ENCODE peak calls at places on chromosomes 5 and 9, in five cellular contexts. W is uterus, V is MM.1S, G is gastrocnemius medialis, T is tibial nerve. B is an unnamed sample. For H3K4me1 and H3K9me3, the result is how much of the 10 kb centered on the place peaks cover.

GRCh38 chr9:13485068-13485596 is 205.6 kb upstream of the MPDZ start:
- DNase-seq in W (peak), V (no peak), G (peak), T (peak), B (no peak)

GRCh38 chr9:109652971-109653370 is 127.0 kb upstream of the PALM2AKAP2 start:
- DNase-seq in W (no peak), V (no peak), G (no peak), T (no peak), B (no peak)

GRCh38 chr5:148524721-148525120 is 129.6 kb downstream of the HTR4 start:
- DNase-seq in W (no peak), V (no peak), G (no peak), T (no peak), B (no peak)

GRCh38 chr5:172729588-172729987 is 41.4 kb downstream of the DUSP1 start:
- DNase-seq in W (no peak), V (no peak), G (no peak), T (no peak), B (no peak)

GRCh38 chr5:127519527-127519926 is 2.1 kb downstream of the PRRC1 start:
- DNase-seq in W (no peak), V (no peak), G (no peak), T (no peak), B (no peak)

GRCh38 chr9:121743441-121744001 is 92.1 kb downstream of the DAB2IP start:
- DNase-seq in W (peak), V (no peak), G (peak), T (peak), B (peak)

GRCh38 chr5:132377738-132378137 is 8.2 kb downstream of the SLC22A5 start:
- DNase-seq in W (no peak), V (no peak), G (no peak), T (no peak), B (no peak)

GRCh38 chr5:93226202-93226735 is 354.8 kb downstream of the NR2F1-AS1 start:
- DNase-seq in W (no peak), V (no peak), G (no peak), T (no peak), B (no peak)

GRCh38 chr5:171415115-171415730 is 4.2 kb upstream of the FGF18 start:
- DNase-seq in W (no peak), V (no peak), G (no peak), T (no peak), B (no peak)

GRCh38 chr5:54484219-54484894 is 28.9 kb downstream of the HSPB3 start:
- DNase-seq in W (no peak), V (no peak), G (peak), T (no peak), B (no peak)

GRCh38 chr5:148924817-148925216 is 98.4 kb downstream of the ADRB2 start:
- DNase-seq in W (no peak), V (no peak), G (no peak), T (peak), B (no peak)

GRCh38 chr5:168218746-168219145 is 72.7 kb upstream of the WWC1 start:
- DNase-seq in W (no peak), V (no peak), G (no peak), T (no peak), B (no peak)

GRCh38 chr5:91007780-91008402 is 375.2 kb downstream of the ARRDC3 start:
- DNase-seq in W (no peak), V (no peak), G (no peak), T (no peak), B (no peak)

GRCh38 chr9:132849168-132849831 is 28.8 kb downstream of the AK8 start:
- DNase-seq in W (no peak), V (peak), G (no peak), T (no peak), B (no peak)

GRCh38 chr5:84274585-84275468 is 109.9 kb downstream of the EDIL3 start:
- DNase-seq in W (no peak), V (peak), G (no peak), T (peak), B (peak)

GRCh38 chr5:122978644-122979297 is 57.8 kb downstream of the PPIC start:
- DNase-seq in W (no peak), V (no peak), G (no peak), T (no peak), B (no peak)

GRCh38 chr5:89534331-89534730 is 651.3 kb upstream of the MEF2C start:
- DNase-seq in W (no peak), V (no peak), G (no peak), T (no peak), B (no peak)

GRCh38 chr9:130058154-130058553 is 4.4 kb downstream of the GPR107 start:
- DNase-seq in W (no peak), V (peak), G (no peak), T (no peak), B (no peak)

GRCh38 chr9:87199819-87200218 is 252.5 kb upstream of the GAS1 start:
- DNase-seq in W (no peak), V (no peak), G (no peak), T (no peak), B (no peak)

GRCh38 chr5:41748631-41749030 is 121.6 kb downstream of the OXCT1 start:
- DNase-seq in W (no peak), V (no peak), G (no peak), T (no peak), B (no peak)

GRCh38 chr9:71796368-71796767 is 28.1 kb upstream of the CEMIP2 start:
- DNase-seq in W (no peak), V (no peak), G (no peak), T (no peak), B (no peak)

GRCh38 chr5:123549256-123549904 is 37.4 kb downstream of the CSNK1G3 start:
- DNase-seq in W (no peak), V (peak), G (no peak), T (no peak), B (no peak)

GRCh38 chr5:138936225-138936967 is 61.3 kb upstream of the LRRTM2 start:
- DNase-seq in W (no peak), V (no peak), G (no peak), T (no peak), B (no peak)

GRCh38 chr5:10631597-10631996 is 67.7 kb downstream of the ANKRD33B start:
- DNase-seq in W (no peak), V (no peak), G (no peak), T (no peak), B (no peak)

GRCh38 chr9:134940236-134941208 is 22.8 kb upstream of the FCN1 start:
- DNase-seq in W (no peak), V (no peak), G (no peak), T (no peak), B (no peak)

GRCh38 chr9:113541019-113541900 is 77.7 kb downstream of the RGS3 start:
- DNase-seq in W (no peak), V (no peak), G (no peak), T (no peak), B (peak)

GRCh38 chr9:16519001-16519400 is 351.5 kb downstream of the BNC2 start:
- DNase-seq in W (no peak), V (no peak), G (no peak), T (no peak), B (no peak)
- H3K4me1 ChIP-seq in W (under half), V (under half), G (under half), T (under half), B (under half)

DNA sequence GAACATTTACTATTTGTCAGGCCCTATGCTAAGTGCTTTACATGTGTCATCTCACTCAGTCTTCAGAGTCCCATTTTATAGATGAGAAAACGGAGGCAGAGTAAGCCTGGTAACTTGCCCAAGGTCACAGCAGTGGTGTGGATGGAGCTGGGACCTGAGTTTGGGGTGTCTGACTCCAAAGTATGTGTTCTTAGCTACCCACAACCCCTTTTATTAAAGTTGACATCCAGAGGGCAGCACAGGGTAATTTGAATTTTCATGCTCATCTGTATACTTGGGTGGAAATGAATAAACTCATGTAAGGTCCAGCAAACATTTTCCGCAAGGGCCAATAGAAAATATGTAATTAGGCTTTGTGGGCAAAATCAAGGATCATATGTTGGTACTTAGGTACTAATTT is 93.4 kb upstream of the SLC25A48 start:
- DNase-seq in W (no peak), V (no peak), G (no peak), T (no peak), B (no peak)
- TF ChIP-seq CTCF in W (no peak), V (peak), G (no peak), T (no peak), B (no peak)

DNA sequence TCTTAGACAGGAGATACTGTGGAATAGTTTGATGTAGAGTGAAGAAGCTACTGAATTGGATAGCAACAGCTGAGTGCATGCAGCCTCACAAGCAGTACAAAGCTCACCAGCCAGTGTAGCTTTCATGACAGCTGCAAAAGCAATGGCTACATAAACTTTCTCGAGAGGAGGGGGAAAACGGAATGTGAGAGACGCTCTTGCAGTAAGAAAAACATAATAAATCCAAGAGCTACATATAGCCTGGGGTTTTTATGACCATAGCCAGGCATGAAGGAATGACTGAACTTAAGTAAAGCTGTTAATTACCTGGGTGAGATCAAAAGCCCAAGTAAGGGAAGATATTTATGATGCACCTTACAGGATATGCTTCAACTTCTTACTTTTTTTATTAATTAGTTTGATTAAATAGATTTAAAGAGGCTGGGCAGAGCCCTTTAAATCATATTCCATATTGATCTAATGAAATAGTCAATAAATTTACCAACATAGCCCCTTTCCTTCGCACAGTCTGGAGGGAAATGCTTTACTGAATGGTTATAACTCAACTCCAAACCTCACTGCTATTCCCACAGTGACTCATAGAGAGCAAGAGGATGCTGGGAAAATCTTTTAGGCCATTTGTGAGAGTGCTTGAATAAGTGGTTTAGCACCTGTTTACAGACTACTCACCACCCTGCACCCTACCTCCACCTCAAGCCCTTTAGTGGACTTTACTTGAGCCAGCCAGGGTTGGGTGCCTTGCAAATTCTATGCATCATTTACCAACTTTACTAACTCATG is 407.2 kb upstream of the CLINT1 start:
- DNase-seq in W (no peak), V (no peak), G (no peak), T (no peak), B (no peak)
- H3K9me3 ChIP-seq in W (under half), V (under half), G (under half), T (under half), B (under half)

GRCh38 chr9:694499-695154 is 146.9 kb upstream of the DMRT1 start:
- DNase-seq in W (peak), V (no peak), G (peak), T (no peak), B (no peak)
- H3K4me1 ChIP-seq in W (under half), V (under half), G (half or more), T (half or more), B (under half)

DNA sequence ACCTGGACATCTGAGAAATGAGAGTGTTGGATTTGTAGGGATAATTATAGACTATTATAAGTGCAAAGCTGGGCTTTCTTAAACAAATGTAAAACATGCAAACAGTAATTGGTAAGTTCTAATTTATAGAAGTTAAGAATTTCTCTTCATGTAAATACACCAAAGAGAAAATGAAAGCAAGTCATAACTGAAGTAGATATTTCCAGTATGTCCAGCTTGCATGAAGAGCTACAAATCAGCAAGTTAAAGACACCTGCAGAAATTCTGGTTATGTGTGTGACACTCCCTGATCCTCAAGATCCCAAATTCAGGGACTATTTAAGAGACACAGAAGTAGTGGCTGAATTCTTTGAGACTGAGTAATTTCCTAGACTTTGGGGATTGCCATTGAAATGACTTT is 308.9 kb downstream of the TLE4 start:
- DNase-seq in W (no peak), V (peak), G (no peak), T (no peak), B (no peak)
- TF ChIP-seq CTCF in W (no peak), V (no peak), G (no peak), T (no peak), B (no peak)

GRCh38 chr5:141319699-141320098 is 885 bp downstream of the TAF7 start:
- DNase-seq in W (no peak), V (no peak), G (no peak), T (no peak), B (no peak)
- H3K9me3 ChIP-seq in W (under half), V (under half), G (under half), T (under half), B (under half)

GRCh38 chr5:72030237-72030636 is 77.0 kb upstream of the MAP1B start:
- DNase-seq in W (no peak), V (no peak), G (no peak), T (no peak), B (no peak)

GRCh38 chr5:72035831-72036230 is 71.4 kb upstream of the MAP1B start:
- DNase-seq in W (no peak), V (no peak), G (no peak), T (no peak), B (no peak)

GRCh38 chr5:72036951-72037350 is 70.3 kb upstream of the MAP1B start:
- DNase-seq in W (no peak), V (no peak), G (no peak), T (no peak), B (no peak)

GRCh38 chr5:72034710-72035109 is 72.6 kb upstream of the MAP1B start:
- DNase-seq in W (no peak), V (no peak), G (no peak), T (no peak), B (no peak)

DNA sequence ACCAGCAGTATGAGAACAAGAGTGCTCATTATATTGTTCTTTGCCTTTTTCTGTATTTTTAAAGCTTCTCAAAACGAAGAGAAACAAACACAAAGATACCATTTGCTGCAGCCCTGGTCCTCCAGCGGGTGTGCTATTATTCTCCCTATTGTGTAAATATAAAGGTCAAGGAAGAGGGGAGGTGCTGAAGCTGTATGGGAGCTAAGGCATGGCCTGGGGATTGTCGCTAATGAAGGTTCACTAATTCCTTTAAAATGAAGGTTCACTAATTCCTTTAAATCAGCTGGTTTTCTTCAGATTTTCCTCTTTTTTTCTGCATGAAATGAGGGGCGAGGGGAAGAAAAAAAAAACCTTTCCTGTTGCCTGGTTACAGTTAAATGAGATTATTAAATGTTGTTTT is 74.5 kb upstream of the MAP1B start:
- DNase-seq in W (no peak), V (no peak), G (no peak), T (no peak), B (no peak)
- H3K4me1 ChIP-seq in W (under half), V (under half), G (under half), T (under half), B (under half)

DNA sequence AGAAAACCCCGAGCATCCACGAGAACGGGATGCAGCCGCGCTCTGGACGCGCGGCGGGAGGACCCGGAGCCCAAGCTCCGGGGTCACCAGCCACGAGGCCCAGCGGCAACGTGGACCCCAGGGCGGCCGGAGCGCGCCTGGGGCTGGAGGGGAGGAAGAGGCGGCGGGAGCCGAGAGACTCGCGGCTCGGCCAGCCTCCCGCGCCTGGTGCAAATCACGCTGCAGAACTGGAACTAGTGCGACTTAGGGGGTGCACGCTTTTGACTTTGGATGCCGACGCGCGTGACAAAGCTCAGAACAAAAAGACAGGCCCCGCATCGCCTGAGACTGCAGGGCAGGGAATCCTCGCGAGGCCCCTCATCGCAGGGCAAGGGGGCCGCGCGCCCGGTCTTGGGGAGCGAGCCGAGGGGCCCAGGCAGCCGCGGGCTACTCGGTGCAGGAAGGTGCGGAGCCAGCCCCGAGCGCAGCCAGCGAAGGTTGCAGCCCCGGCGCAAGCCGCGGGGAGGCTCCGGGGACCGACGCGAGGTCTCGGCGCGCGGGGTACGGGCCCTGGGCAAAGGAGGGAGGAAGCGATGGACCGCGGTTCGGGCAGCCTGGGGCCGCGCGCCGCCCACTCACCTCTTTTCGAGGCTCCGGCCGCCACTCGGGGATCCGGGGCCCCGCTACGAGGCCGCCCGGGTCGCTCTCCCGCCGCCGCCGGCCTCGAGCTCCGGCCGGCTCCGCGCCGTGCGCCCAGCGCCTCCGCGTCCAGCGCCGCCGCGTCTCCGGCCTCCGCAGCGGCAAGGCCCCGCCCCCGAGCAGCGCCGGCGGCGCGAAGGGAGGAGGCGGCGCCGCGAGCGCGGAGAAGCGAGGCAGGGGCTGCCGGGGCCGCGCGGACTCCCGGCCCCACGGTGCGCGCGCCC is at the start of gene GOLM1:
- DNase-seq in W (peak), V (peak), G (no peak), T (no peak), B (peak)
- TF ChIP-seq CTCF in W (peak), V (peak), G (no peak), T (no peak), B (no peak)

B was measured in Caco-2.